ENCODE peak calls at places on chromosomes 7 and 10, in seven cellular contexts. U is mesendoderm, A is H9, F is IMR-90, C is H1, N is mesenchymal stem cell, E is trophoblast cell. R is an unnamed sample.

GRCh38 chr10:93445097-93445960 is 36.8 kb downstream of the MYOF start:
- DNase-seq in U (peak; percentile 100), A (peak; percentile 99), F (peak; percentile 98), C (peak; percentile 88), N (peak; percentile 99), E (peak; percentile 99), R (peak; percentile 91)

GRCh38 chr10:43944742-43945730 is 296.4 kb upstream of the ZNF32 start:
- DNase-seq in U (no peak), A (peak; percentile 5), F (no peak), C (no peak), N (peak; percentile 54), E (no peak), R (no peak)

GRCh38 chr10:36254191-36254590 is 612.1 kb upstream of the FZD8 start:
- DNase-seq in U (no peak), A (no peak), F (peak; percentile 16), C (no peak), N (peak; percentile 53), E (no peak), R (no peak)

GRCh38 chr10:72736176-72736795 is 44.3 kb downstream of the MCU start:
- DNase-seq in U (peak; percentile 58), A (no peak), F (peak; percentile 49), C (no peak), N (peak; percentile 94), E (peak; percentile 73), R (no peak)

GRCh38 chr10:8044908-8045727 is 9.4 kb upstream of the GATA3 start:
- DNase-seq in U (peak; percentile 91), A (peak; percentile 77), F (no peak), C (no peak), N (no peak), E (peak; percentile 43), R (peak; percentile 39)

GRCh38 chr10:96619803-96620773 is 33.3 kb upstream of the TM9SF3 start:
- DNase-seq in U (no peak), A (no peak), F (peak; percentile 6), C (no peak), N (no peak), E (no peak), R (no peak)

GRCh38 chr7:923108-924041 is 31.1 kb downstream of the ADAP1 start:
- DNase-seq in U (peak; percentile 48), A (peak; percentile 72), F (peak; percentile 47), C (no peak), N (peak; percentile 80), E (peak; percentile 48), R (no peak)

GRCh38 chr7:149819961-149820340 is 18.2 kb upstream of the ZNF862 start:
- DNase-seq in U (no peak), A (no peak), F (no peak), C (no peak), N (no peak), E (no peak), R (no peak)

GRCh38 chr7:79452495-79453265 is 787 bp downstream of the MAGI2 start:
- DNase-seq in U (peak; percentile 37), A (peak; percentile 36), F (peak; percentile 26), C (no peak), N (peak; percentile 60), E (peak; percentile 17), R (peak; percentile 35)

GRCh38 chr7:105691029-105691691 is 109.9 kb upstream of the EFCAB10 start:
- DNase-seq in U (peak; percentile 61), A (peak; percentile 42), F (peak; percentile 65), C (no peak), N (peak; percentile 93), E (peak; percentile 11), R (no peak)

GRCh38 chr7:105689093-105689819 is 108.0 kb upstream of the EFCAB10 start:
- DNase-seq in U (peak; percentile 88), A (peak; percentile 93), F (no peak), C (peak; percentile 61), N (no peak), E (no peak), R (no peak)

GRCh38 chr7:105691692-105692564 is 110.6 kb upstream of the EFCAB10 start:
- DNase-seq in U (no peak), A (peak; percentile 67), F (peak; percentile 88), C (no peak), N (no peak), E (peak; percentile 66), R (no peak)

GRCh38 chr7:105688617-105689016 is 107.3 kb upstream of the EFCAB10 start:
- DNase-seq in U (no peak), A (no peak), F (no peak), C (no peak), N (no peak), E (peak; percentile 62), R (no peak)

DNA sequence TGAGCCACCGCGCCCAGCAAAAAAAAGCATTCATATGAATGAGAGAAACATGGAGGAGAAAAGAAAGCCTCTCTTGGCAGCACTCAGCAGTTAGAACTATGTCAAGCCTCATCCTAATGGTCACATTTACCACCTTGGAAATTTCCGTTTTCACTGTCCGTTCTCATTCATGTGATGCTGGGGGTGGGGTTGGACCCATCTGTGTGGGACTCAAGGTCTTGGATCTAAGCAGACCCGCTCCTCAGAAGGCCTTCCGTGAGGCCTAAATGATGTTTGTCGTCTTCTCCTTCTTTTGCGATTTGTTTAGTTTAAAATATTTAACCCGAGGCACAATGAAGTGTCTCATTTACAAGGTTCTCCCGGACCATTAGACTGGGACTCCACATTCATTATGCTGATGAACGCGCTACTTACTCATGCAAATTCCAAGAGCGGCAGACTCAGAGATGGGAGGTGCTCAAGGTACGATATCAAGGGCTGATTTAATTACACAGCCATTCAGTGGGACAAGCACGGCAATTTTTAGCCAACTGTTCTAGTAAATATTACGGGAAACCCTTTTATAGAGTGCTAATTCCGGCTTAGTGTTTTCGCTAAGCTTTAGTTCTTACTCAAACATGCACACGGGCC is 109.1 kb upstream of the EFCAB10 start:
- DNase-seq in U (peak; percentile 54), A (peak; percentile 62), F (no peak), C (no peak), N (peak; percentile 17), E (peak; percentile 57), R (no peak)
- H3K9ac ChIP-seq in U (no peak overlapping the region), A (peak overlapping the region; percentile 68), F (no peak overlapping the region), C (no peak overlapping the region), N (peak overlapping the region; percentile 83), E (no peak overlapping the region), R (no peak overlapping the region)

GRCh38 chr10:14389981-14390590 is 59.4 kb upstream of the FRMD4A start:
- DNase-seq in U (no peak), A (no peak), F (no peak), C (no peak), N (no peak), E (no peak), R (no peak)
- H3K23ac ChIP-seq in U (no peak overlapping the region), A (no peak overlapping the region), F (no peak overlapping the region), C (no peak overlapping the region), N (no peak overlapping the region), E (no peak overlapping the region), R (no peak overlapping the region)

DNA sequence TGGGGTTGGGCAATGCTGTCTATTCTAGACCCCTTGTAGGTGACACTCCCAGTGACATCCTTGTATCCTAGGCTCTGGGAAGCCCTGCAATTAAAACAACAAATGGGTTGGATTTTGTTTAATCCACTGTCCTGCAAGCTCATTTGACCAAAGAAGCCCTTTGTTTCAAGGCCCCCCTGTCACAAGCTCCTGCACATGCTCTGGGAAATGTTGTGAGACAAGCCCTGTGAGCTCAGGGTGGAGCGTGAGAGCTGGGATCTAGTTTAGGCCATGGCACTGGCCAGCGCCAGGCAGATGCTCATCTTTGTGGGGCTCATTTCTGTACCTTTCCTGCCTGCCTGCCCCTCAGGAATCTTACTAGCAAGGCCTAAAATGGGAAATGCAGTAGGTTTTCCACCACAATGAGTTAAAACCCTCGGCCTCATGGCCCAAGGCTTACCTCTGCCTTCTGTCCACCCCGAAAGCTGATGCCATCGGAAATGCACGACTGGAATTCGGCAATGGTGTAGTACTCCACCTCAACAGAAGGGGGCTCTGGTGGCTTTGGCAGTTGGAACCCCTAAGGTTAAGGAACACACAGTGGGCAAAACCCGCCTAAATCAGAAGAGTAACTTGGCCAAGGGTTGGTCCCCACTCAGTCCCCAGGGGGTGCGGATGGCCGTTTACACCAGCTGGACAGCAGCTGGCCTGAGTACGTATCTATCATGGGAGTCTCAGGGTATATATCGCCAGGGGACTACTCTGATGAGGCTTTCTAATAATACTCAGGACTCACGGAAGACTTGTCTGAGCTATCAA is 112.1 kb downstream of the NEURL1 start:
- DNase-seq in U (peak; percentile 64), A (peak; percentile 67), F (peak; percentile 43), C (peak; percentile 31), N (peak; percentile 33), E (peak; percentile 83), R (no peak)
- H3K9ac ChIP-seq in U (no peak overlapping the region), A (no peak overlapping the region), F (no peak overlapping the region), C (no peak overlapping the region), N (peak overlapping the region; percentile 9), E (no peak overlapping the region), R (no peak overlapping the region)

GRCh38 chr10:120559800-120560199 is 102.8 kb downstream of the PLPP4 start:
- DNase-seq in U (no peak), A (no peak), F (no peak), C (no peak), N (no peak), E (no peak), R (no peak)

GRCh38 chr10:120557296-120557810 is 100.3 kb downstream of the PLPP4 start:
- DNase-seq in U (no peak), A (no peak), F (no peak), C (no peak), N (no peak), E (no peak), R (peak; percentile 59)

GRCh38 chr10:120562956-120563355 is 105.9 kb downstream of the PLPP4 start:
- DNase-seq in U (no peak), A (no peak), F (no peak), C (no peak), N (no peak), E (no peak), R (no peak)
- H3K23ac ChIP-seq in U (no peak overlapping the region), A (no peak overlapping the region), F (no peak overlapping the region), C (no peak overlapping the region), N (no peak overlapping the region), E (no peak overlapping the region), R (no peak overlapping the region)

R was measured in neuronal stem cell.